ENCODE peak calls at places on chromosomes 4 and X, in eight cellular contexts. D is SK-N-SH, Z is hepatocyte, I is GM23338, R is OCI-LY7, L is MM.1S, G is PC-3, W is HCT116. K is an unnamed sample.

GRCh38 chr4:158090323-158090722 is 82.5 kb downstream of the GASK1B start:
- DNase-seq in D (no peak), R (no peak), I (no peak), Z (no peak), W (no peak), G (peak; percentile 49), L (peak; percentile 10), K (peak; percentile 3)

GRCh38 chrX:45479835-45480422 is 279.3 kb upstream of the DIPK2B start:
- DNase-seq in I (no peak), D (no peak), W (peak; percentile 85), G (peak; percentile 96), L (no peak), Z (peak; percentile 13), R (no peak), K (peak; percentile 74)

GRCh38 chr4:8665406-8666360 is 73.1 kb downstream of the CPZ start:
- DNase-seq in Z (no peak), W (no peak), I (no peak), R (no peak), L (no peak), G (peak; percentile 38), D (no peak), K (peak; percentile 26)

GRCh38 chrX:23372220-23372902 is 37.7 kb downstream of the PTCHD1 start:
- DNase-seq in G (no peak), Z (no peak), I (no peak), R (no peak), L (no peak), D (no peak), W (no peak), K (no peak)

GRCh38 chr4:182688081-182688480 is 229.1 kb downstream of the DCTD start:
- DNase-seq in R (no peak), G (no peak), I (peak; percentile 41), D (no peak), Z (no peak), W (no peak), L (no peak), K (no peak)

GRCh38 chrX:150486011-150486410 is 82.4 kb upstream of the MTM1 start:
- DNase-seq in W (peak; percentile 24), D (peak; percentile 32), R (peak; percentile 33), I (peak; percentile 74), Z (peak; percentile 51), G (peak; percentile 61), L (peak; percentile 28), K (peak; percentile 74)

GRCh38 chrX:14361430-14361829 is 167.9 kb upstream of the GLRA2 start:
- DNase-seq in I (no peak), L (no peak), G (no peak), D (no peak), Z (no peak), R (no peak), W (no peak), K (no peak)

GRCh38 chrX:3403748-3404147 is 57.3 kb upstream of the MXRA5 start:
- DNase-seq in L (no peak), D (no peak), W (no peak), G (no peak), Z (no peak), I (no peak), R (no peak), K (peak; percentile 55)

GRCh38 chrX:136210243-136210642 is 41.0 kb downstream of the MAP7D3 start:
- DNase-seq in L (no peak), G (no peak), W (no peak), D (no peak), I (no peak), Z (no peak), R (peak; percentile 62), K (no peak)

GRCh38 chr4:85407546-85407945 is 67.4 kb upstream of the ARHGAP24 start:
- DNase-seq in R (no peak), W (no peak), I (no peak), G (no peak), D (no peak), Z (no peak), L (no peak), K (no peak)
- TF ChIP-seq EZH2phosphoT487 in R (no peak), W (no peak), I (no peak), G (no peak), D (no peak), Z (no peak), L (no peak), K (no peak)

GRCh38 chr4:38161208-38162113 is 201.3 kb downstream of the PTTG2 start:
- DNase-seq in L (no peak), D (no peak), I (no peak), Z (no peak), G (no peak), R (no peak), W (no peak), K (peak; percentile 65)

GRCh38 chr4:38160487-38161207 is 200.4 kb downstream of the PTTG2 start:
- DNase-seq in Z (peak; percentile 77), G (peak; percentile 76), D (no peak), R (no peak), W (peak; percentile 88), L (no peak), I (peak; percentile 71), K (peak; percentile 98)

GRCh38 chr4:38163216-38164006 is 203.2 kb downstream of the PTTG2 start:
- DNase-seq in D (no peak), R (no peak), G (peak; percentile 68), L (no peak), I (no peak), W (no peak), Z (no peak), K (peak; percentile 90)

GRCh38 chr4:38164346-38164745 is 204.1 kb downstream of the PTTG2 start:
- DNase-seq in W (no peak), G (no peak), Z (no peak), R (no peak), I (no peak), D (no peak), L (no peak), K (peak; percentile 5)

DNA sequence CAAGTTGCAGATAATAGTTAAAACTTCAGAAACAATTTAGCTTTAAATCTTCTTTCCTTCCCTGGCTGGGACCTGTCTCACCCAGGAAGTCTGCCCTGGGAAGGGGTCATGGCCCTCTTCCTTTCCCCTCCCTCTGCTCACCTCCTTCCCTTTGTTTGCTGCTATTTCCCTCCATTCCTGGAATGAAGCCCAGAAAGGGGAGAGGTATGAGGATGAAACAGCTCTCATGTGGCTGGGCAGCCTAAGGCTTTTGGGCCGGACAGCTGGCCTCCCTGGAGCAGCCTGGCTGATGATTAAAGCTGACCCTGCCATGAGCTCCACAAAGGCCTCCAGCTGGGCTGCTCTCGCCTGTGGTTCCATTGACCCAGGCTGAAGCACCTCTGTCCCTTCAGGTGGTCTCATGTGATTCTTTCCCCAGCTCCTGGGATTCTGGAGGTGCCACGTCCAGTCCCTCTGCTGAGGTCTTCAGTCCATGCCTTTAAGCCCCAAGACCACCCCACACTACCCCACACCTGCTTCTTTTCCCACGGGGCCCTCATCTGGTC is 202.1 kb downstream of the PTTG2 start:
- DNase-seq in L (no peak), Z (peak; percentile 37), D (peak; percentile 36), R (no peak), I (no peak), G (peak; percentile 76), W (peak; percentile 63), K (peak; percentile 68)
- H3K9me2 ChIP-seq in L (no peaks in the 10 kb centered on the region), Z (no peaks in the 10 kb centered on the region), D (no peaks in the 10 kb centered on the region), R (no peaks in the 10 kb centered on the region), I (peaks cover 15% of the 10 kb centered on the region), G (no peaks in the 10 kb centered on the region), W (no peaks in the 10 kb centered on the region), K (no peaks in the 10 kb centered on the region)

GRCh38 chrX:40173662-40174593 is 76.2 kb upstream of the BCOR start:
- DNase-seq in I (peak; percentile 55), G (peak; percentile 70), Z (peak; percentile 76), L (peak; percentile 79), W (peak; percentile 72), D (peak; percentile 48), R (peak; percentile 71), K (peak; percentile 62)
- H3K4me3 ChIP-seq in I (peak overlapping the region; percentile 59), G (peak overlapping the region; percentile 69), Z (no peak overlapping the region), L (peak overlapping the region; percentile 68), W (peak overlapping the region; percentile 60), D (no peak overlapping the region), R (peak overlapping the region; percentile 74), K (peak overlapping the region; percentile 72)

DNA sequence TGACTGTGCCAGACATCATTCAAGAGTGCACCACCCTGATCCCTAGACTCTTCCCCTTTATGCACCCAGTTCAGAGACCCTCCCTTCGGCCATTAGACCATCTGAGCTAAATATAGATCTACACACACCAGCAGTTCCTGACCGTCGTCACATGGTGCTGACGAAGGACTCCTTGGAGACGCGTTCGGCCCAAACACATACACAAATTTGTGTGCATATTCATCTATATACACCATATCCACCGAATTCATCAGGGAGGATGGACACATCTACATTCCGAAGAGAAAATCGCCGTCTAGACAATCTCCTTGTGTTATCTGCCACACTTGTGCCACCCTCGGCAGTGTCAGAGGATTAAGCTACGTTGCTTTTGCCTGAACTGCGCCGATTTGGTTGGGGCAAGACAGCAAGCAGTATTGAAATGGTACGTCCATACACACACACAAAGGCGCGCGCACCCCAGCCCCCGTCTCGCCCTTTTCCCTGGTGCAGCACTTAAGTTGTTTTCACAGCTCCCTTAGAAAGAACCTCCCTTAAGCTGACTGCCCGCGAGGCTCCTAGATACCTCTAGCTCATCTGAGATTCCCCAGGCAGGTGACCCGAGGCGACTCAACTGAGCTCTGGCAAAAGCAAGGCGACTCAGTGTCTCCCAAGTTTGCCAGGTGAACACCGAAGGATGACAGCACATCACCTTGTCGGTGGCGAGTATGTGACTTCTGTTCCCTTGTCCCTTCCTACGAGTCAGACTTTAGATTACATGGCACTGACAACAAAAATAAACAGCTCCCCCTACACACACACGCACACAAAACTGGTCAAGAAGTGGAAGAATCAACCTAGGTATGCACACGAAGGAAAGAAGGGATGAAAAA is 1.0 kb downstream of the RASGEF1B start:
- DNase-seq in W (no peak), G (peak; percentile 19), Z (peak; percentile 57), D (no peak), I (peak; percentile 50), R (peak; percentile 48), L (peak; percentile 72), K (peak; percentile 37)
- TF ChIP-seq EZH2phosphoT487 in W (no peak), G (no peak), Z (no peak), D (no peak), I (no peak), R (no peak), L (no peak), K (no peak)

GRCh38 chrX:30301977-30302376 is 7.2 kb downstream of the NR0B1 start:
- DNase-seq in R (no peak), L (no peak), Z (peak; percentile 10), G (peak; percentile 48), W (no peak), I (peak; percentile 2), D (no peak), K (peak; percentile 42)
- H3K9me2 ChIP-seq in R (no peaks in the 10 kb centered on the region), L (no peaks in the 10 kb centered on the region), Z (no peaks in the 10 kb centered on the region), G (no peaks in the 10 kb centered on the region), W (no peaks in the 10 kb centered on the region), I (no peaks in the 10 kb centered on the region), D (no peaks in the 10 kb centered on the region), K (no peaks in the 10 kb centered on the region)

GRCh38 chrX:134548844-134549205 is 88.9 kb downstream of the HPRT1 start:
- DNase-seq in Z (no peak), W (no peak), L (no peak), G (no peak), I (peak; percentile 30), D (peak; percentile 39), R (no peak), K (no peak)
- H3K4me3 ChIP-seq in Z (peak overlapping the region; percentile 54), W (peak overlapping the region; percentile 63), L (peak overlapping the region; percentile 71), G (peak overlapping the region; percentile 96), I (peak overlapping the region; percentile 59), D (peak overlapping the region; percentile 62), R (peak overlapping the region; percentile 72), K (peak overlapping the region; percentile 98)

GRCh38 chrX:19673334-19674040 is 158.2 kb upstream of the MAP3K15 start:
- DNase-seq in Z (peak; percentile 60), G (peak; percentile 95), L (no peak), W (peak; percentile 82), D (no peak), I (no peak), R (no peak), K (peak; percentile 94)
- TF ChIP-seq EZH2phosphoT487 in Z (no peak), G (no peak), L (no peak), W (no peak), D (no peak), I (no peak), R (no peak), K (no peak)

K was measured in GM23248.